ENCODE peak calls at places on chromosomes 13 and 19, in eight cellular contexts. T is caudate nucleus, V is aorta, L is substantia nigra, A is upper lobe of right lung, G is PC-9, J is RWPE1, I is heart left ventricle. C is an unnamed sample.

GRCh38 chr19:3073159-3073563 is 10.9 kb upstream of the TLE5 start:
- DNase-seq in L (no peak), G (peak), A (no peak), V (no peak), J (peak), T (no peak), I (no peak), C (no peak)

GRCh38 chr19:45767410-45767880 is 1.6 kb downstream of the SIX5 start:
- DNase-seq in I (peak), A (peak), L (no peak), V (peak), T (no peak), J (peak), G (peak), C (no peak)

GRCh38 chr19:21697171-21697570 is 70.2 kb downstream of the ZNF100 start:
- DNase-seq in T (no peak), I (no peak), J (no peak), G (no peak), A (no peak), L (no peak), V (no peak), C (no peak)

GRCh38 chr19:37537391-37537947 is 30.7 kb downstream of the ZNF793 start:
- DNase-seq in T (no peak), A (no peak), G (no peak), I (no peak), V (no peak), L (no peak), J (no peak), C (no peak)

GRCh38 chr19:41133260-41133659 is 19.0 kb downstream of the CYP2F1 start:
- DNase-seq in T (no peak), G (no peak), V (peak), A (peak), J (no peak), L (no peak), I (no peak), C (no peak)

GRCh38 chr19:58325623-58326022 is 1.2 kb upstream of the ZSCAN22 start:
- DNase-seq in J (no peak), G (no peak), L (no peak), T (no peak), I (no peak), A (no peak), V (no peak), C (peak)

GRCh38 chr13:23608704-23609413 is 38.6 kb downstream of the TNFRSF19 start:
- DNase-seq in G (no peak), A (no peak), T (no peak), L (no peak), V (no peak), I (peak), J (no peak), C (no peak)

GRCh38 chr13:93233997-93234416 is 7.4 kb downstream of the GPC6 start:
- DNase-seq in T (no peak), A (no peak), G (no peak), L (no peak), V (no peak), I (no peak), J (no peak), C (no peak)

GRCh38 chr13:84430015-84430414 is 547.7 kb upstream of the SLITRK1 start:
- DNase-seq in T (no peak), G (no peak), I (no peak), J (no peak), A (no peak), V (no peak), L (no peak), C (no peak)

GRCh38 chr13:44078806-44079378 is 199.2 kb downstream of the LACC1 start:
- DNase-seq in T (no peak), L (no peak), I (no peak), V (no peak), G (no peak), A (no peak), J (no peak), C (no peak)

GRCh38 chr19:15463865-15464371 is 426 bp downstream of the RASAL3 start:
- DNase-seq in L (no peak), I (peak), J (no peak), T (no peak), A (no peak), G (no peak), V (no peak), C (no peak)

GRCh38 chr19:58089846-58090245 is 8.2 kb downstream of the ZSCAN18 start:
- DNase-seq in A (peak), I (no peak), J (no peak), G (no peak), T (no peak), L (no peak), V (no peak), C (no peak)

DNA sequence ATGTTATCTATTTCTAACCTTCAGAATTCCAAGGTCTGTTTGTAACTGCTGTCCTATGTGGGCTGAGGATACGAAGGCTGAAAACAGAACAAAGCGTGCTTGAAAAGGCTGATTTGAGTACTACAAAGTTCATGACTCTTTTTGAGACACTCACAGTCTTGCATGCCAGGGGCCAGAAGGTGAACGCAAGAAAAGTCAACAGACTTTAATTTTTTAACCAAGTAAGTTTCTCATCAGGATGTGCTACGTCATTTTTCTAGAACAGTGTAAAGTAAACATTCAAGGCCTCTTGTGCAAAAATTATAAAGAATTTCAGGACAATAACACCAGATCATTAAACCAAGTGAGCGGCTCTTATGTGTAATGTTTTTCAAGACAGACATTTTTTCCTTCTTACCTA is 163.5 kb downstream of the COG6 start:
- DNase-seq in V (no peak), J (no peak), I (no peak), L (no peak), T (no peak), G (no peak), A (no peak), C (no peak)
- H3K27ac ChIP-seq in V (no peak), J (no peak), I (no peak), L (no peak), T (no peak), G (no peak), A (no peak), C (no peak)

GRCh38 chr19:47730521-47730889 is 14.8 kb upstream of the NOP53 start:
- DNase-seq in A (no peak), T (no peak), I (no peak), J (no peak), G (no peak), L (no peak), V (no peak), C (no peak)
- H3K27ac ChIP-seq in A (peak), T (no peak), I (peak), J (peak), G (no peak), L (no peak), V (no peak), C (peak)

GRCh38 chr19:13087295-13087694 is 15.4 kb downstream of the LYL1 start:
- DNase-seq in V (no peak), J (no peak), L (no peak), A (no peak), I (no peak), G (no peak), T (no peak), C (no peak)
- H3K27ac ChIP-seq in V (no peak), J (peak), L (peak), A (no peak), I (no peak), G (no peak), T (no peak), C (no peak)

DNA sequence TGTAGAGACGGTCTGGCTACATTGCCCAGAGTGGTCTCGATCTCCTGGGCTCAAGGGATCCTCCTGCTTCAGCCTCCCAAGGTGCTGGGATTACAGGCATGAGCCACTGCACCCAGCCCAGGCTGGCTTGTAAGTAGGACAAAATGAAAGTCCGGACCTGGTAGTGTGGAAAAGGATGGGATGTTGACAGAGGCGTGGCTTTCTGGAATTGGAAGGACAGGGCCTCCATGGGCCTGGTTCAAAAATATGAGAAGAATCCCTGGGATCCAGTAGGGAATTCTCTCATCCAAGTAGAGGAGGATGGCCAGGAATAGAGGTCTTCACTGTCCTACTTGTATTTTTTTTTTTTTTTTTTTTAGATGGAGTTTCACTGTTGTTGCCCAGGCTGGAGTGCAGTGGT is 64.9 kb downstream of the TRPM4 start:
- DNase-seq in V (no peak), L (no peak), G (no peak), A (no peak), J (no peak), I (no peak), T (no peak), C (no peak)
- H3K27ac ChIP-seq in V (no peak), L (no peak), G (no peak), A (no peak), J (no peak), I (no peak), T (no peak), C (no peak)

GRCh38 chr19:8461891-8462290 is 17.1 kb downstream of the HNRNPM start:
- DNase-seq in L (no peak), V (no peak), J (no peak), A (no peak), T (no peak), G (no peak), I (no peak), C (no peak)
- H3K27ac ChIP-seq in L (peak), V (no peak), J (no peak), A (no peak), T (no peak), G (no peak), I (no peak), C (no peak)

DNA sequence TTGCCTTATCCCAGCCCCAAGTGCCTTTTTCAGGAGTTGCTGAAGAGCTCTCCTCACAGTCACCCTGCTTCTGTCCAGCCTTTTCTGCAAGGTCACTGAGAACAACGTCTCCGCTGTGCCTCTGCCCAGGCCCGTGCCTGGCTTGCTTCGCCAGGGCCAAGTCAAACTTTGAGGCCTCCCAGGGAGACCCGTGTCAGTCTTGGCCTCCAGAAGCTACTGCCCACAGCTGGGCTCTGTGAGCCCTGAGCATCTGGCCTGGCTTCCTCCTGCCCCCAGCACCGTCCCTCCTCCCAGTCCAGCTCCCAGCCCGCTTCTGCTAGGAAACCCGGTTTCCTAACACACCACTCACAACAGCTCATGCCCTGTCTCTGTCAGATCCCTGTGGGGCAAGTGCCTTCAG is 165.9 kb downstream of the TEX29 start:
- DNase-seq in T (no peak), V (no peak), I (no peak), A (peak), J (no peak), L (no peak), G (no peak), C (no peak)
- H3K27ac ChIP-seq in T (no peak), V (no peak), I (no peak), A (no peak), J (no peak), L (no peak), G (no peak), C (no peak)

DNA sequence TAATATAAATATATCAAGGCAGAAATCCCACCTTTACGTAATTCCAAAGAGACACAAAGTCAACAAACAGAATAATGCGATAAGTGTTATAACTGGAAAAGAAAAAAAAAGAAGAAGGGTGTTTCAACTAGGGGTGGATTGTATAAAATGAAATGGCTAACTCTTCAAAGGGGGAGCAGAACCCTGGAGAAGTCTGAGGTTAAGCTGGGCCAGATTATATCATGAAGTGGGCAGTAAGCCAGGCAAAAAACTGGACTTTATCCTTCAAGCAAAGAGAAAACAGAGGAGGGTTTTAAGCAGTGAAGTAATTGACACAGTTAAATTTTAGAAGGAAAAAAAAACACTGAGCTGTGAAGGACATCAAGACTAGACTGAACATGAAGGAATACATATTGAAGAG is 41.9 kb downstream of the TBC1D4 start:
- DNase-seq in G (no peak), J (no peak), V (no peak), I (no peak), T (no peak), A (no peak), L (no peak), C (no peak)
- H3K27ac ChIP-seq in G (no peak), J (no peak), V (no peak), I (peak), T (no peak), A (no peak), L (no peak), C (no peak)

GRCh38 chr13:25741796-25742195 is 310.0 kb downstream of the SHISA2 start:
- DNase-seq in I (no peak), G (no peak), J (no peak), A (no peak), T (no peak), V (no peak), L (no peak), C (no peak)
- H3K27ac ChIP-seq in I (no peak), G (no peak), J (no peak), A (no peak), T (no peak), V (no peak), L (no peak), C (no peak)

DNA sequence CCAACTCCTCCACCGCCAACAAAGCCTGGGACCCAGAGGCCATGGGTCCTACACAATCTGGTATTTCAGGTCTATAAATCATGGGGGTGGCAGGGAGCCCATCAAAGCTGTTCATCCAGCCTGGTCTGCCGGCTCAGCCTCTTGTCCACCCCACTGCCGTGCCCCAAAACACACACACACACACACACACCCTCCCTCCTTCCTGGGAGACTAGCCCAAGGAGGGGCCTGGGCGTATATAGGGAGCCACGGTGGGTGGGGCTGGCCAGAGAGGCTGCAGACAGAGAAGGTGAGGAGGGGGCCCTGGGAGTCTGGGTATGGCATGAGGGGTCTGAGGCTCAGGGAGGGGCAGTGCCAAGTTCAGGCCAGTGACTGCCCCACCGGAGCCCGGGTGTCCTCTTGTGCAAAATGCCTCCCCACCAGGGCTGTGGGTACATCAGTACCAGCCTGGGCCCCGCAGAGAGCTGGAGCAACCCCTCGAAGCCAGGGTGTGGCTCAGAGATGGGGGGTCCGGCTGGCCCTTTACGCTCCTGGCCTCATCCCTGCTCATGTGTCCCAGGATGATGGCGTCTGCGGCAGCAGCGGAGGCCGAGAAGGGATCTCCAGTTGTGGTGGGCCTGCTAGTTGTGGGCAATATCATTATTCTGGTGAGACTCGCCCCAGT is at the start of gene UPK1A:
- DNase-seq in T (no peak), I (no peak), G (no peak), J (no peak), V (no peak), L (no peak), A (no peak), C (no peak)
- H3K27ac ChIP-seq in T (no peak), I (no peak), G (no peak), J (no peak), V (no peak), L (no peak), A (no peak), C (no peak)

C was measured in epithelial cell of prostate.